ENCODE peak calls at places on chromosomes 11 and 22, in four cellular contexts. Y is endothelial cell of umbilical vein, J is stomach, Q is spleen. V is an unnamed sample.

GRCh38 chr11:134393638-134394037 is 18.4 kb downstream of the B3GAT1 start:
- DNase-seq in J (peak), Y (no peak), Q (no peak), V (no peak)

GRCh38 chr11:34356918-34357645 is 728 bp downstream of the ABTB2 start:
- DNase-seq in Q (peak), J (peak), Y (peak), V (no peak)

GRCh38 chr22:29268511-29269229 is 602 bp downstream of the EWSR1 start:
- DNase-seq in Q (no peak), Y (peak), J (peak), V (no peak)

GRCh38 chr11:69393178-69393832 is 88.2 kb upstream of the LINC01488 start:
- DNase-seq in J (no peak), Q (peak), Y (no peak), V (no peak)

GRCh38 chr22:21457023-21457787 is 10.0 kb upstream of the TMEM191C start:
- DNase-seq in Q (peak), Y (no peak), J (no peak), V (no peak)

GRCh38 chr11:130839950-130840666 is 76.2 kb downstream of the SNX19 start:
- DNase-seq in J (no peak), Q (no peak), Y (no peak), V (no peak)

GRCh38 chr11:102560555-102561011 is 30.0 kb upstream of the MMP7 start:
- DNase-seq in Y (no peak), J (no peak), Q (no peak), V (no peak)

GRCh38 chr11:76598426-76598839 is 72.1 kb downstream of the LRRC32 start:
- DNase-seq in J (no peak), Q (no peak), Y (peak), V (no peak)

GRCh38 chr22:38864361-38865191 is 7.4 kb downstream of the CBX6 start:
- DNase-seq in J (peak), Q (peak), Y (peak), V (no peak)

GRCh38 chr11:57460756-57461749 is 725 bp downstream of the RTN4RL2 start:
- DNase-seq in Q (peak), J (no peak), Y (no peak), V (no peak)

GRCh38 chr22:29722151-29722550 is 2.3 kb downstream of the CABP7 start:
- DNase-seq in Q (no peak), Y (no peak), J (no peak), V (peak)

GRCh38 chr11:62777389-62777788 is 6.2 kb downstream of the TAF6L start:
- DNase-seq in Q (no peak), J (no peak), Y (no peak), V (no peak)

GRCh38 chr11:121931748-121932352 is 184.2 kb downstream of the BLID start:
- DNase-seq in Y (no peak), J (no peak), Q (no peak), V (no peak)

GRCh38 chr11:61949169-61950034 is 749 bp upstream of the BEST1 start:
- DNase-seq in Q (no peak), Y (peak), J (no peak), V (peak)

GRCh38 chr11:117720061-117720511 is 76.9 kb downstream of the DSCAML1 start:
- DNase-seq in J (no peak), Q (no peak), Y (no peak), V (no peak)

GRCh38 chr11:64304032-64304315 is 1.4 kb upstream of the ESRRA start:
- DNase-seq in Y (no peak), J (no peak), Q (no peak), V (no peak)

GRCh38 chr11:64303109-64304031 is 2.0 kb upstream of the ESRRA start:
- DNase-seq in Q (no peak), Y (no peak), J (no peak), V (no peak)

GRCh38 chr11:64305691-64306562 is 603 bp downstream of the ESRRA start:
- DNase-seq in Y (peak), Q (peak), J (peak), V (no peak)

GRCh38 chr11:64305075-64305690 is at the start of gene ESRRA:
- DNase-seq in Y (peak), J (peak), Q (peak), V (peak)

DNA sequence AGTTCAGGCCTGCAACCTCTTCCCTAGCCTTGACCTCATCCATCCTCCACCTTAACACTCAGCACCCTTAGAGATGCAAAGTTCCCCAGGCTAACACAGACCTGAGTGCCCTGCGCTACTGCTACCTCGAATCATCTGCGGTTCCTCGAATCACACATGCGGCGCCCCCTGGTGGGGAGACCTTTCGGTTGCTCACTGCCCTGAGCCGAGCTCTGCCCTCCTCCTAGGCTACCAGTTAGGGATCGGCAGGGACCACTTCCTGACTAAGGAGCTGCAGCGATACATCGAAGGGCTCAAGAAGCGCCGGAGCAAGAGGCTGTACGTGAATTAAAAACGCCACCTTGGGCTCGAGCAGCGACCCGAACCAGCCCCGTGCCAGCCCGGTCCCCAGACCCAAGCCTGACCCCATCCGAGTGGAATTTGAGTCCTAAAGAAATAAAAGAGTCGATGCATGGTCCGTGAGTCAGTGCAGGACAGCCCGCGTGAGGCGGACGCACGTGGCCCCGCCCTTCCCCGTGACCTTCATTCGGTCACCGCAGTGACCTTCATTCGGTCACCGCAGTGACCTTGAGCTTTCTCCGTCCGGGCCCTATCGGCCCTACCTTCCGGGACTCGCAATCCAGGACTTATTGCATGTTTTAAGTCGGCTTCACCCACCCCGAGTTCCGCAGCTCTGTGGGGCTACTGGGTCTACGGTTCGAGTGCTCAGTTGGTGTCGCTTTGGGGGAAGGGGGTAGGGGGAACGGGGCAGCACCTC is 830 bp upstream of the ESRRA start:
- DNase-seq in J (peak), Q (peak), Y (peak), V (peak)
- TF ChIP-seq POLR2A in J (no peak), Q (no peak), Y (peak), V (no peak)

GRCh38 chr11:119168471-119169271 is at the start of gene NLRX1:
- DNase-seq in Q (peak), Y (peak), J (peak), V (peak)
- TF ChIP-seq POLR2A in Q (no peak), Y (peak), J (peak), V (peak)

GRCh38 chr11:79466411-79466810 is 25.6 kb upstream of the TENM4 start:
- DNase-seq in Y (no peak), Q (no peak), J (no peak), V (peak)
- TF ChIP-seq POLR2A in Y (no peak), Q (no peak), J (no peak), V (no peak)

DNA sequence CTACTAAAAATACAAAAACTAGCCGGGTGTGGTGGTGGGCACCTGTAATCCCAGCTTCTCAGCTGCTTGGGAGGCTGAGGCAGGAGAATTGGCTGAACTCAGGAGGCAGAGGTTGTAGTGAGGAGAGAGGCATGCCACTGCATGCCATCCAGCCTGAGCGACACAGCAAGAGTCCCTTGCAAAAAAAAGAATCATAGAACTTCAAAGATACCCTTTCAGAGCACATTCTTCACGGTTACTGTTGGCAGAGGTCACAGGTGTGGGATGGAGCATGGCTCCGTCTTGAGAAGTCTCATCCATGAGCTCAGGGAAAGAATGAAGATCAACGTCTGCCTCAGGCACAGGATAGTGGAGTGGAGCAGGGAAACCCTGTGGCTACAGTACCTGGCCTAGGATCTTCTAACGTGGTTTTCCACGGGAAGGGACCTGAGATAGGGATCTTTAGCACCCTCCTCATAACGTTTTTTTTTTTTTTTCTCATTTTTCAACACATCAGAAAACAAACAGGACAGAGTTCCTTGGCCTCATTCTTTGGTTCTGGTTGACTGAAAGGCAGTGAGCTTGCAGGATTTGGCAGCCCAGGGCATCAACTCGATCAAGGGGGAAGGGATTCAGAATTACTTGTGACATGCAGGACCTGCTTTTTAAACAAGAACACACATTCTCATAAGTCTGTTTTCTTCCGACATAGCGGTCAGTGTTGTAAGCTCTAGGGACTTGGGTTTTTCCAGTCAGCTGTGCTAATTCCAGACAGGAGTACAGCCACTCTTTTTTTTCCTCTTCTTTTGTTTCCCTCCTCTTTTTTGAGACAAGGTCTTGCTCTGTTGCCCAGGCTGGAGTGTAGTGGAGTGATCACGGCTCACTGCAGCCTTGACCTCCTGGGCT is 22.8 kb downstream of the F2 start:
- DNase-seq in Q (peak), Y (no peak), J (no peak), V (no peak)
- TF ChIP-seq POLR2A in Q (no peak), Y (no peak), J (no peak), V (no peak)

GRCh38 chr11:75536786-75537629 is 11.3 kb upstream of the GDPD5 start:
- DNase-seq in Y (no peak), J (no peak), Q (no peak), V (peak)
- TF ChIP-seq POLR2A in Y (no peak), J (no peak), Q (no peak), V (no peak)

GRCh38 chr11:84671325-84672019 is 955.7 kb downstream of the DLG2 start:
- DNase-seq in J (no peak), Q (no peak), Y (no peak), V (no peak)

GRCh38 chr11:84675631-84676030 is 951.5 kb downstream of the DLG2 start:
- DNase-seq in Q (no peak), J (no peak), Y (no peak), V (no peak)

GRCh38 chr11:84673753-84674152 is 953.4 kb downstream of the DLG2 start:
- DNase-seq in J (no peak), Y (no peak), Q (no peak), V (no peak)
- TF ChIP-seq POLR2A in J (no peak), Y (no peak), Q (no peak), V (no peak)

GRCh38 chr22:42438293-42438650 is 6.1 kb upstream of the NFAM1 start:
- DNase-seq in Q (no peak), J (no peak), Y (no peak), V (no peak)

GRCh38 chr22:42439021-42439420 is 6.8 kb upstream of the NFAM1 start:
- DNase-seq in J (no peak), Y (no peak), Q (no peak), V (no peak)

GRCh38 chr22:42437488-42438292 is 5.5 kb upstream of the NFAM1 start:
- DNase-seq in Y (peak), J (peak), Q (peak), V (peak)

GRCh38 chr22:42440728-42441127 is 8.5 kb upstream of the NFAM1 start:
- DNase-seq in J (no peak), Y (no peak), Q (no peak), V (no peak)

GRCh38 chr22:42439821-42440674 is 7.8 kb upstream of the NFAM1 start:
- DNase-seq in Y (peak), Q (peak), J (peak), V (peak)
- TF ChIP-seq POLR2A in Y (no peak), Q (no peak), J (no peak), V (no peak)

GRCh38 chr11:828501-829115 is 889 bp downstream of the CRACR2B start:
- DNase-seq in J (no peak), Q (no peak), Y (no peak), V (no peak)

GRCh38 chr11:831132-831864 is 1.5 kb upstream of the CD151 start:
- DNase-seq in Y (peak), Q (no peak), J (no peak), V (peak)

GRCh38 chr11:830295-831131 is 2.2 kb upstream of the CD151 start:
- DNase-seq in J (peak), Q (peak), Y (peak), V (no peak)

GRCh38 chr11:829116-829945 is 1.6 kb downstream of the CRACR2B start:
- DNase-seq in Q (peak), Y (peak), J (peak), V (no peak)

DNA sequence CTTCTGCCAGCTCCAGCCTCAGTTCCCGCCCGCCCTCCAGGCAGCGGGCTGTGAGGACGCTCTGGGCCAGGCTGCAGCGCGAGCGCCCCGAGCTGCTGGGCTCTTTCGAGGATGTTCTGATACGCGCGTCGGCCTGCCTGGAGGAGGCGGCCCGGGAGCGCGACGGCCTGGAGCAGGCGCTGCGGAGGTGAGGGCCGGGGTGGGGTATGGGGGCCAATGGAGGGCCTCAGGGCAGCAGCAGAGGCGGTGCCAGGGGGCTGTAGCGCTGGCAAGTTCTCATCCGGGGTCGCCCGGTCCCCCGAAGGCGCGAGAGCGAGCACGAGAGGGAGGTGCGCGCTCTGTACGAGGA is 2.2 kb downstream of the CRACR2B start:
- DNase-seq in J (no peak), Y (no peak), Q (no peak), V (no peak)
- TF ChIP-seq POLR2A in J (no peak), Y (peak), Q (no peak), V (no peak)

V was measured in H54.